ENCODE peak calls at places on chromosome 2, in eight cellular contexts. I is OCI-LY7, X is AG04449, O is left ventricle myocardium inferior, U is neural progenitor cell, L is IMR-90, Y is AG04450, D is heart right ventricle. N is an unnamed sample.

GRCh38 chr2:235255716-235256115 is 238.1 kb upstream of the AGAP1 start:
- DNase-seq in I (no peak), X (no peak), O (no peak), U (no peak), L (no peak), Y (no peak), D (no peak), N (no peak)

GRCh38 chr2:41598161-41598894 is 449.5 kb upstream of the PKDCC start:
- DNase-seq in I (no peak), X (peak; percentile 7), O (no peak), U (no peak), L (no peak), Y (no peak), D (no peak), N (no peak)

GRCh38 chr2:204583773-204584172 is 38.5 kb downstream of the PARD3B start:
- DNase-seq in I (no peak), X (no peak), O (no peak), U (no peak), L (no peak), Y (no peak), D (no peak), N (no peak)

GRCh38 chr2:196849895-196850294 is 40.7 kb upstream of the C2orf66 start:
- DNase-seq in I (peak; percentile 7), X (no peak), O (no peak), U (peak; percentile 11), L (peak; percentile 45), Y (no peak), D (no peak), N (peak; percentile 15)

GRCh38 chr2:236700703-236701102 is 131.1 kb downstream of the ACKR3 start:
- DNase-seq in I (no peak), X (no peak), O (no peak), U (no peak), L (no peak), Y (no peak), D (no peak), N (no peak)

GRCh38 chr2:209771474-209772292 is at the start of gene UNC80:
- DNase-seq in I (no peak), X (no peak), O (peak; percentile 41), U (peak; percentile 94), L (peak; percentile 36), Y (peak; percentile 4), D (peak; percentile 64), N (no peak)

GRCh38 chr2:239692348-239692747 is 291.5 kb upstream of the HDAC4 start:
- DNase-seq in I (no peak), X (no peak), O (no peak), U (no peak), L (no peak), Y (no peak), D (no peak), N (no peak)

GRCh38 chr2:195368530-195369216 is 288.4 kb upstream of the SLC39A10 start:
- DNase-seq in I (no peak), X (no peak), O (no peak), U (no peak), L (no peak), Y (no peak), D (no peak), N (no peak)

GRCh38 chr2:156192468-156192867 is 140.1 kb downstream of the NR4A2 start:
- DNase-seq in I (no peak), X (no peak), O (no peak), U (no peak), L (no peak), Y (no peak), D (no peak), N (no peak)

GRCh38 chr2:171390941-171391516 is 42.8 kb downstream of the METTL8 start:
- DNase-seq in I (no peak), X (no peak), O (no peak), U (no peak), L (peak; percentile 78), Y (peak; percentile 33), D (no peak), N (no peak)

GRCh38 chr2:170713280-170714155 is 1.6 kb upstream of the SP5 start:
- DNase-seq in I (no peak), X (no peak), O (no peak), U (peak; percentile 61), L (no peak), Y (no peak), D (peak; percentile 15), N (no peak)

GRCh38 chr2:46769809-46770208 is 145.8 kb downstream of the MCFD2 start:
- DNase-seq in I (peak; percentile 10), X (no peak), O (no peak), U (no peak), L (peak; percentile 23), Y (no peak), D (no peak), N (no peak)
- TF ChIP-seq CTCF in I (peak; percentile 58), X (no peak), O (no peak), U (no peak), L (peak; percentile 3), Y (peak; percentile 6), D (no peak), N (peak; percentile 38)

GRCh38 chr2:36780231-36780808 is 83.8 kb downstream of the VIT start:
- DNase-seq in I (peak; percentile 62), X (peak; percentile 7), O (no peak), U (peak; percentile 61), L (peak; percentile 66), Y (peak; percentile 38), D (no peak), N (peak; percentile 41)
- H3K4me3 ChIP-seq in I (no peak overlapping the region), X (peak overlapping the region; percentile 27), O (no peak overlapping the region), U (no peak overlapping the region), L (peak overlapping the region; percentile 8), Y (peak overlapping the region; percentile 42), D (peak overlapping the region; percentile 13), N (no peak overlapping the region)

GRCh38 chr2:86025229-86025820 is 80.4 kb downstream of the POLR1A start:
- DNase-seq in I (no peak), X (no peak), O (no peak), U (no peak), L (no peak), Y (no peak), D (no peak), N (no peak)
- TF ChIP-seq CTCF in I (no peak), X (no peak), O (no peak), U (no peak), L (no peak), Y (peak; percentile 21), D (no peak), N (peak; percentile 21)

DNA sequence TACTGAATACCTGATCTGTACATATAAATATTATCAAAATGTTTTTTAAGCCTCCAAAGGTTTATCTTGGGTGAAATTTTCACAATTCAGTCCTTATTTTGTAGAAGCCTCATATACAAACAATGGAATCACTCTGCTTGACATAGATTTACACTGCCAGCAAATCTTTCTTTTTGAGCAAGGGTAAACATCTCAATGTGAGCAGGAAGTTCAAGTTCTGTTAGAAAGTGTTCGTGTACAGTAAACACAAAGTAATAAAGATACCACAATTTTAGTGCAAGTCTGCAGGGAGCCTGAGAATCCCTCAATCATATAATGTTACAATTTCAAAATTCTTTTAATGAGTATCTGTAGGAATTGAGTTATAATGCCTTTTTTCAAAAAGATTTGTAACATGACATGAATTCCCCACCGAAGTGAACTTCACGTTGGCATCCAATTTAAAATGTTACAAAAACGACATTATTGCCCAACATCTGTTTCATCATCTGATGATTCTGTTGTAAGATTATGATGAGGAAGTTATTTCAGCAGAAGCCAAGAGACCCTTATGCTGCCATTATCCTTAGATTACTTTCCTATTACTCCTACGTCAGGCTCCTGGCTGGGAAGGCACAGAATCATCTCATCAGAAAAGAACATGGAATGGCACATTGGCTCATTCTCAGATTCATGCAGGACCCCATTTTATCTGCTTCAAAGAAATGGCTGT is 283.9 kb upstream of the ACVR2A start:
- DNase-seq in I (no peak), X (no peak), O (no peak), U (no peak), L (no peak), Y (no peak), D (no peak), N (peak; percentile 22)
- H3K4me3 ChIP-seq in I (no peak overlapping the region), X (no peak overlapping the region), O (no peak overlapping the region), U (no peak overlapping the region), L (no peak overlapping the region), Y (no peak overlapping the region), D (no peak overlapping the region), N (no peak overlapping the region)

GRCh38 chr2:131156452-131157149 is 51.5 kb downstream of the PLEKHB2 start:
- DNase-seq in I (no peak), X (no peak), O (no peak), U (no peak), L (no peak), Y (no peak), D (no peak), N (no peak)
- TF ChIP-seq CTCF in I (no peak), X (peak; percentile 21), O (no peak), U (no peak), L (peak; percentile 16), Y (peak; percentile 24), D (no peak), N (no peak)

GRCh38 chr2:25976884-25977741 is 5.2 kb downstream of the KIF3C start:
- DNase-seq in I (no peak), X (no peak), O (no peak), U (peak; percentile 20), L (no peak), Y (no peak), D (no peak), N (no peak)
- H3K4me3 ChIP-seq in I (no peak overlapping the region), X (no peak overlapping the region), O (no peak overlapping the region), U (no peak overlapping the region), L (no peak overlapping the region), Y (peak overlapping the region; percentile 7), D (no peak overlapping the region), N (no peak overlapping the region)

GRCh38 chr2:98727758-98728718 is 2.9 kb downstream of the MGAT4A start:
- DNase-seq in I (no peak), X (no peak), O (no peak), U (no peak), L (no peak), Y (no peak), D (no peak), N (no peak)

GRCh38 chr2:98726735-98727368 is 4.1 kb downstream of the MGAT4A start:
- DNase-seq in I (no peak), X (no peak), O (no peak), U (no peak), L (no peak), Y (no peak), D (no peak), N (no peak)

GRCh38 chr2:98727369-98727749 is 3.6 kb downstream of the MGAT4A start:
- DNase-seq in I (no peak), X (no peak), O (peak; percentile 45), U (no peak), L (no peak), Y (no peak), D (peak; percentile 44), N (no peak)

GRCh38 chr2:98729652-98730051 is 1.3 kb downstream of the MGAT4A start:
- DNase-seq in I (no peak), X (no peak), O (no peak), U (no peak), L (no peak), Y (no peak), D (no peak), N (no peak)

DNA sequence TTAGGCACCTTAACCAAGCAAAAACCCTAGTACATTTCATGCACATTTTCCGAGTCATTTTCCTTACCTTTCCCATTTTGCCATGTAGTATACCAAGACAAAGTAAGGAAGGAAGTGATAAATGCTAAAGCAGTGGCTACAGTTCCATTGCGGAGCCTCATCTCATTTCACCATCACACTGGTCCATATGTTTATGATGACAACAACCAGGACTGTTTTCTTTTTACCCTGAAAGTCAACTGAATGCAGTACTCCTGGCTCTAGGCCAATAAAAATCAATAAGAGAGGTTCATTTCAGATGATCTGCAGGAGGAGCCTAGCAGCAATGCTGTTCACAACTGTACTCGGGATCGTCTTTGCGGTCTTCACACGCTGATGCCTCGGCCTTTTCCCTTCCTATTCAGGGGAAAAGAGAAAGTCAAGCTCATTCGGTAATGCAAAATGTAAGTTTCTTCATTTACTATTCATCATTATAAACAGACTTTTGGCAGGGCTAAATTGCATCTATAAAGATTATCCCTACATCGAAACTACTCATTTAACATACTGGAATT is 4.7 kb downstream of the MGAT4A start:
- DNase-seq in I (no peak), X (no peak), O (no peak), U (no peak), L (no peak), Y (no peak), D (no peak), N (no peak)
- TF ChIP-seq CTCF in I (no peak), X (no peak), O (no peak), U (no peak), L (no peak), Y (no peak), D (no peak), N (no peak)

N was measured in LNCaP clone FGC.